ENCODE peak calls at places on chromosomes 5 and 9, in nine cellular contexts. O is lower lobe of right lung; K is left colon; M is stimulated activated CD4-positive, alpha-beta T cell treated with anti-CD3 and anti-CD28 coated beads, Interleukin-4, amount 100 ng/mL, for 4 hours; X is A549; H is T-cell; R is SW480; N is HTR-8/SVneo; A is left ventricle myocardium inferior. Z is an unnamed sample.

GRCh38 chr5:55220433-55221185 is 6.5 kb downstream of the MCIDAS start:
- DNase-seq in O (no peak), K (peak; percentile 64), M (no peak), X (no peak), H (no peak), R (no peak), N (no peak), A (no peak), Z (no peak)

GRCh38 chr9:108057421-108058136 is 568.0 kb upstream of the KLF4 start:
- DNase-seq in O (no peak), K (no peak), M (no peak), X (peak; percentile 68), H (no peak), R (peak; percentile 75), N (peak; percentile 25), A (no peak), Z (peak; percentile 90)

GRCh38 chr9:96344458-96345180 is 38.9 kb downstream of the SLC35D2 start:
- DNase-seq in O (no peak), K (peak; percentile 37), M (no peak), X (peak; percentile 88), H (no peak), R (peak; percentile 98), N (peak; percentile 84), A (peak; percentile 19), Z (peak; percentile 93)

GRCh38 chr5:51685399-51685798 is 302.2 kb downstream of the ISL1 start:
- DNase-seq in O (no peak), K (no peak), M (no peak), X (no peak), H (no peak), R (no peak), N (no peak), A (no peak), Z (no peak)

GRCh38 chr9:78261403-78262001 is 25.6 kb downstream of the CEP78 start:
- DNase-seq in O (no peak), K (no peak), M (no peak), X (peak; percentile 45), H (no peak), R (peak; percentile 27), N (no peak), A (no peak), Z (peak; percentile 30)

GRCh38 chr9:133954862-133955529 is 37.1 kb downstream of the VAV2 start:
- DNase-seq in O (peak; percentile 36), K (no peak), M (peak; percentile 16), X (no peak), H (no peak), R (no peak), N (no peak), A (no peak), Z (no peak)

GRCh38 chr9:137167752-137168574 is 1.9 kb downstream of the LRRC26 start:
- DNase-seq in O (no peak), K (peak; percentile 81), M (no peak), X (no peak), H (no peak), R (peak; percentile 56), N (peak; percentile 46), A (no peak), Z (no peak)

GRCh38 chr5:102450313-102450990 is 48.3 kb downstream of the SLCO6A1 start:
- DNase-seq in O (no peak), K (no peak), M (no peak), X (no peak), H (no peak), R (peak; percentile 7), N (no peak), A (no peak), Z (no peak)

GRCh38 chr9:113737414-113738271 is 138.5 kb upstream of the ZNF618 start:
- DNase-seq in O (no peak), K (peak; percentile 46), M (no peak), X (peak; percentile 60), H (no peak), R (peak; percentile 58), N (peak; percentile 34), A (no peak), Z (peak; percentile 66)

GRCh38 chr5:92313385-92313784 is 930.3 kb upstream of the ARRDC3 start:
- DNase-seq in O (no peak), K (no peak), M (no peak), X (no peak), H (no peak), R (no peak), N (no peak), A (no peak), Z (no peak)

GRCh38 chr5:95808686-95809413 is 13.7 kb downstream of the GLRX start:
- DNase-seq in O (peak; percentile 66), K (peak; percentile 74), M (peak; percentile 55), X (no peak), H (peak; percentile 67), R (no peak), N (no peak), A (peak; percentile 85), Z (peak; percentile 81)

GRCh38 chr5:172450861-172451695 is 3.2 kb downstream of the SH3PXD2B start:
- DNase-seq in O (no peak), K (no peak), M (peak; percentile 43), X (peak; percentile 71), H (no peak), R (peak; percentile 36), N (no peak), A (no peak), Z (peak; percentile 53)

GRCh38 chr9:125437771-125438221 is 176.2 kb downstream of the GAPVD1 start:
- DNase-seq in O (no peak), K (no peak), M (no peak), X (no peak), H (no peak), R (no peak), N (no peak), A (no peak), Z (no peak)

GRCh38 chr5:157828949-157829639 is 29.9 kb downstream of the CLINT1 start:
- DNase-seq in O (no peak), K (no peak), M (no peak), X (peak; percentile 13), H (no peak), R (peak; percentile 9), N (peak; percentile 31), A (no peak), Z (peak; percentile 13)

GRCh38 chr9:111833941-111834340 is 39.2 kb upstream of the SHOC1 start:
- DNase-seq in O (no peak), K (no peak), M (no peak), X (no peak), H (no peak), R (no peak), N (no peak), A (no peak), Z (no peak)

GRCh38 chr9:68538200-68538599 is 2.5 kb downstream of the TMEM252 start:
- DNase-seq in O (no peak), K (no peak), M (no peak), X (no peak), H (no peak), R (no peak), N (no peak), A (no peak), Z (no peak)

GRCh38 chr5:126597156-126597555 is 2.1 kb upstream of the ALDH7A1 start:
- DNase-seq in O (no peak), K (no peak), M (no peak), X (peak; percentile 12), H (no peak), R (peak; percentile 31), N (peak; percentile 15), A (no peak), Z (peak; percentile 32)

GRCh38 chr9:108468364-108468763 is 387.4 kb downstream of the ACTL7B start:
- DNase-seq in O (peak; percentile 57), K (peak; percentile 53), M (no peak), X (peak; percentile 27), H (no peak), R (peak; percentile 57), N (no peak), A (no peak), Z (peak; percentile 85)

GRCh38 chr5:36491860-36492259 is 114.5 kb upstream of the SLC1A3 start:
- DNase-seq in O (peak; percentile 42), K (no peak), M (no peak), X (no peak), H (no peak), R (no peak), N (no peak), A (no peak), Z (no peak)

GRCh38 chr9:42852133-42852532 is 668.7 kb downstream of the SPATA31A6 start:
- DNase-seq in O (no peak), K (peak; percentile 21), M (no peak), X (peak; percentile 0), H (no peak), R (no peak), N (no peak), A (no peak), Z (no peak)

GRCh38 chr9:132443951-132444615 is 34.1 kb downstream of the CFAP77 start:
- DNase-seq in O (no peak), K (no peak), M (no peak), X (no peak), H (no peak), R (peak; percentile 16), N (no peak), A (no peak), Z (no peak)

GRCh38 chr9:88976186-88976887 is 14.9 kb upstream of the S1PR3 start:
- DNase-seq in O (no peak), K (no peak), M (no peak), X (no peak), H (no peak), R (no peak), N (no peak), A (no peak), Z (no peak)

Z was measured in A172.